ENCODE peak calls at places on chromosome 18, in seven cellular contexts. W is brain microvascular endothelial cell; H is A673; J is Calu3; Z is CD8-positive, alpha-beta T cell; V is HFF-Myc; I is GM13977. F is an unnamed sample.

GRCh38 chr18:78090584-78090983 is 840.9 kb downstream of the GALR1 start:
- DNase-seq in W (no peak), H (no peak), J (no peak), Z (no peak), V (no peak), I (no peak), F (no peak)

GRCh38 chr18:70372450-70373061 is 83.7 kb downstream of the SOCS6 start:
- DNase-seq in W (no peak), H (no peak), J (no peak), Z (no peak), V (no peak), I (no peak), F (no peak)

GRCh38 chr18:33697498-33697897 is 119.5 kb downstream of the ASXL3 start:
- DNase-seq in W (no peak), H (no peak), J (no peak), Z (no peak), V (no peak), I (no peak), F (no peak)

GRCh38 chr18:36706313-36706881 is 122.4 kb downstream of the TPGS2 start:
- DNase-seq in W (no peak), H (no peak), J (no peak), Z (no peak), V (no peak), I (no peak), F (no peak)

GRCh38 chr18:36066731-36067117 is 635 bp downstream of the RPRD1A start:
- DNase-seq in W (no peak), H (no peak), J (no peak), Z (no peak), V (no peak), I (peak; percentile 45), F (no peak)

GRCh38 chr18:3448845-3449701 is 899 bp upstream of the TGIF1 start:
- DNase-seq in W (peak; percentile 88), H (peak; percentile 91), J (peak; percentile 75), Z (peak; percentile 85), V (peak; percentile 83), I (peak; percentile 79), F (peak; percentile 90)

GRCh38 chr18:68219867-68220266 is 495.0 kb downstream of the TMX3 start:
- DNase-seq in W (no peak), H (no peak), J (no peak), Z (no peak), V (no peak), I (no peak), F (no peak)

GRCh38 chr18:46311491-46311890 is 207.3 kb downstream of the HAUS1 start:
- DNase-seq in W (no peak), H (no peak), J (no peak), Z (no peak), V (no peak), I (no peak), F (no peak)

GRCh38 chr18:9914334-9914583 is 443 bp downstream of the VAPA start:
- DNase-seq in W (no peak), H (no peak), J (no peak), Z (no peak), V (no peak), I (peak; percentile 77), F (no peak)

GRCh38 chr18:23902396-23902795 is 112.2 kb upstream of the TTC39C start:
- DNase-seq in W (no peak), H (no peak), J (no peak), Z (no peak), V (no peak), I (no peak), F (no peak)

GRCh38 chr18:25832008-25832604 is 258.3 kb downstream of the SS18 start:
- DNase-seq in W (peak; percentile 71), H (peak; percentile 51), J (peak; percentile 67), Z (no peak), V (peak; percentile 44), I (peak; percentile 39), F (peak; percentile 47)

GRCh38 chr18:21991081-21991534 is 178.3 kb upstream of the GATA6 start:
- DNase-seq in W (no peak), H (no peak), J (no peak), Z (no peak), V (no peak), I (no peak), F (no peak)

GRCh38 chr18:67845035-67845434 is 328.5 kb upstream of the DSEL start:
- DNase-seq in W (peak; percentile 11), H (no peak), J (no peak), Z (no peak), V (no peak), I (no peak), F (no peak)

GRCh38 chr18:21763846-21764646 is 23.5 kb downstream of the MIB1 start:
- DNase-seq in W (no peak), H (no peak), J (no peak), Z (no peak), V (no peak), I (no peak), F (peak; percentile 17)

GRCh38 chr18:23864620-23865019 is 149.9 kb upstream of the TTC39C start:
- DNase-seq in W (no peak), H (no peak), J (no peak), Z (peak; percentile 50), V (no peak), I (no peak), F (peak; percentile 56)

GRCh38 chr18:8480506-8481328 is 128.5 kb upstream of the RAB12 start:
- DNase-seq in W (peak; percentile 68), H (peak; percentile 54), J (peak; percentile 50), Z (peak; percentile 5), V (peak; percentile 19), I (no peak), F (peak; percentile 33)

GRCh38 chr18:56257215-56257614 is 381.2 kb downstream of the TXNL1 start:
- DNase-seq in W (peak; percentile 47), H (peak; percentile 32), J (no peak), Z (no peak), V (no peak), I (no peak), F (peak; percentile 59)

GRCh38 chr18:1361931-1362330 is 457.3 kb downstream of the ADCYAP1 start:
- DNase-seq in W (no peak), H (no peak), J (no peak), Z (no peak), V (no peak), I (no peak), F (no peak)

GRCh38 chr18:61651145-61651879 is 241.5 kb downstream of the RNF152 start:
- DNase-seq in W (no peak), H (no peak), J (peak; percentile 1), Z (no peak), V (no peak), I (no peak), F (no peak)

DNA sequence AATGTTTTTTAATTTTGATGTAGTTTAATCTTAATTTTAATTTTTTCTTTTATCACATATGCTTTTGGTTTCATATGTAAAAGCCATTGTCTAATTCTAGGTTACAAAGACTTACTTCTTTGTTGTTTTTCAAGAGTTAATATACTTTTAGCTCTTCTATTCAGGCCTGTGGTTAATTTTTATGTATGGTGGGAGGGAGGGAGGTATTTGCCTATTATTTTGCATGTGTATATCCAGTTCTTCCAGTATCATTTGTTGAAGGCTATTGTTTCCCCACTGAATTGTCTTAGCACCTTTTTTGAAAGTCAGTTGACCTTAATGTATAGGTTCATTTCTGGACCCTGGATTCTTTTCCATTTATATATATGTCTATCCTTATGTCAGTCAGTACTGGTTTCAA is 23.4 kb downstream of the USP14 start:
- DNase-seq in W (no peak), H (no peak), J (no peak), Z (no peak), V (no peak), I (no peak), F (no peak)
- TF ChIP-seq CTCF in W (no peak), H (no peak), J (no peak), Z (no peak), V (no peak), I (no peak), F (no peak)

DNA sequence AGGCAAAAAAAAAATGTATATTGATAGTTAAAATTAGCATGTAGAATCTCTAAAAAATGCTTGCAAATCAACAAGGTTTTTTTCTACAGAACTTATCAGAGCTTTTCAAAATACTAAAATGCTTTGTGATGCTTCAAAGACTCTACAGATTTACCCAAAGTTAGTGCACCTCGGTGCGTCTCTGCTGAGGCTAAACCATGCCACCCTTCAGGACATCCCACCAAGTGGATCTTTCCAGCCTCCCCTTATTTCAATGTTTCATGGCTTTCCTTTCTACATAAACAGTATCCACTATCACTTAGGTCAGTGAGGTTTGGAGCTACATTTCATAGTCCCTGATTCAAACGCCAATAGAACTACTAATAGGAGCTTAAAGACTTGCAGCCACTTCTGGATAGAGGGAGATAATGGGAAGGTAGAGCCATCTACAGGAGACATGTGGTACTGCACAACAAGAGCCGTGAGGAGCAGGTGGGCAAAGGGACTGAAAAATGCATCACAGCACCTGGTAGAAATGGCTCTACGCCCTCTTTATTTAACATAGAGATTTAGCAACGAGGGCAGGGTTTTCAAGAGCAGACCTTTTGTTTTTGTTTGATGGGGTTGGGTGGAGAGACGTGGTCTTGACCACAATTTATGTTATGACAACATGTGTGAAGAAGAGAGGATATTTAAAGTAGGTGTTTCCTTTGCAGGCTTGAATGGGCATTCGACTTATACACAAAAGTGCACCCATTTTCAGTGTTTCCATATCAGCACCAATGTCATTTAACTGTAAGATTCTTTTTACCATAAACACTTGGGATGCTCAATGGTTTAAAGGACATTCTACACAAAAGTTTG is 56.1 kb upstream of the SLC35G4 start:
- DNase-seq in W (peak; percentile 55), H (peak; percentile 63), J (peak; percentile 53), Z (no peak), V (peak; percentile 38), I (peak; percentile 68), F (peak; percentile 75)
- TF ChIP-seq CTCF in W (peak; percentile 96), H (peak; percentile 88), J (peak; percentile 76), Z (peak; percentile 78), V (peak; percentile 94), I (peak; percentile 86), F (peak; percentile 90)

GRCh38 chr18:31103423-31103822 is 1.2 kb upstream of the DSC2 start:
- DNase-seq in W (no peak), H (no peak), J (no peak), Z (no peak), V (no peak), I (no peak), F (no peak)

GRCh38 chr18:31102020-31102684 is at the start of gene DSC2:
- DNase-seq in W (no peak), H (no peak), J (peak; percentile 69), Z (no peak), V (no peak), I (peak; percentile 36), F (no peak)

GRCh38 chr18:31102941-31103340 is 720 bp upstream of the DSC2 start:
- DNase-seq in W (no peak), H (no peak), J (no peak), Z (no peak), V (no peak), I (no peak), F (no peak)

GRCh38 chr18:31105733-31106132 is 3.5 kb upstream of the DSC2 start:
- DNase-seq in W (no peak), H (peak; percentile 7), J (no peak), Z (no peak), V (no peak), I (no peak), F (peak; percentile 15)

GRCh38 chr18:31104444-31104843 is 2.2 kb upstream of the DSC2 start:
- DNase-seq in W (no peak), H (no peak), J (no peak), Z (no peak), V (no peak), I (no peak), F (no peak)
- TF ChIP-seq CTCF in W (no peak), H (no peak), J (no peak), Z (no peak), V (no peak), I (no peak), F (no peak)

DNA sequence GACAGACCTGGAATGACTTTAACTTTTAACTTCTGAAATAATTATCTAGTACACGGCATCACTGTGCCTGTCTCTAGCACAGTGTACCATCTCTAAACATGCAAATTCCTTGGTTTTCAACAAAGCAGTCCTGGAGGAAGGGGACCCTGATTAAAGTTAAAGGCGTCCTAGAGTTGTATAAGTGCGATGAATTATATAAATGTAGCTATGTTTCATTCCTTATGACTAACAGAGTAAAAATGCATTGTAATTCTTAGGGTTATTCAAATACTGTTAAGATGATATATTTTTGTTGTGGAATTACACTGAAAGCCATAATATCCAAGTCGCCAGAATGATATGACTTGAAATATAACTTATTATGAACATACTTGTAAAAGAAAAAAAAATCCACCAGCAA is 544.9 kb upstream of the LINC00305 start:
- DNase-seq in W (no peak), H (no peak), J (no peak), Z (no peak), V (no peak), I (no peak), F (no peak)
- TF ChIP-seq CTCF in W (no peak), H (no peak), J (no peak), Z (no peak), V (no peak), I (no peak), F (no peak)